ENCODE peak calls at places on chromosomes 11 and 22, in eight cellular contexts. One of them, this sample, is unnamed. For H3K27me3, the result is how much of the 10 kb centered on the place peaks cover.

GRCh38 chr22:45261407-45262088 is 20.9 kb upstream of the KIAA0930 start:
- DNase-seq in stomach: peak
- DNase-seq in suprapubic skin: no peak
- DNase-seq in transverse colon: peak
- DNase-seq in GM12878: no peak
- DNase-seq in ovary: no peak
- DNase-seq in SK-N-SH: no peak
- DNase-seq in sigmoid colon: no peak
- DNase-seq in this sample: no peak

GRCh38 chr22:29003975-29004646 is 57.5 kb downstream of the C22orf31 start:
- DNase-seq in suprapubic skin: no peak
- DNase-seq in GM12878: no peak
- DNase-seq in stomach: peak
- DNase-seq in SK-N-SH: no peak
- DNase-seq in ovary: no peak
- DNase-seq in sigmoid colon: no peak
- DNase-seq in transverse colon: no peak
- DNase-seq in this sample: no peak

GRCh38 chr11:20000393-20001134 is 159.7 kb downstream of the DBX1 start:
- DNase-seq in transverse colon: no peak
- DNase-seq in stomach: no peak
- DNase-seq in suprapubic skin: no peak
- DNase-seq in sigmoid colon: no peak
- DNase-seq in SK-N-SH: no peak
- DNase-seq in ovary: peak
- DNase-seq in GM12878: no peak
- DNase-seq in this sample: no peak

GRCh38 chr11:20931029-20931428 is 261.6 kb downstream of the NELL1 start:
- DNase-seq in suprapubic skin: no peak
- DNase-seq in SK-N-SH: no peak
- DNase-seq in sigmoid colon: no peak
- DNase-seq in GM12878: no peak
- DNase-seq in transverse colon: no peak
- DNase-seq in stomach: no peak
- DNase-seq in ovary: no peak
- DNase-seq in this sample: no peak

GRCh38 chr11:19187880-19188279 is 13.9 kb downstream of the CSRP3 start:
- DNase-seq in SK-N-SH: no peak
- DNase-seq in stomach: no peak
- DNase-seq in sigmoid colon: no peak
- DNase-seq in suprapubic skin: no peak
- DNase-seq in ovary: no peak
- DNase-seq in transverse colon: no peak
- DNase-seq in GM12878: no peak
- DNase-seq in this sample: no peak

GRCh38 chr11:65403607-65404121 is 17.2 kb downstream of the FRMD8 start:
- DNase-seq in SK-N-SH: no peak
- DNase-seq in suprapubic skin: no peak
- DNase-seq in GM12878: no peak
- DNase-seq in ovary: no peak
- DNase-seq in stomach: no peak
- DNase-seq in transverse colon: no peak
- DNase-seq in sigmoid colon: no peak
- DNase-seq in this sample: no peak

GRCh38 chr11:12173111-12173510 is 62.7 kb downstream of the MICAL2 start:
- DNase-seq in stomach: no peak
- DNase-seq in suprapubic skin: no peak
- DNase-seq in sigmoid colon: no peak
- DNase-seq in ovary: no peak
- DNase-seq in transverse colon: no peak
- DNase-seq in SK-N-SH: no peak
- DNase-seq in GM12878: no peak
- DNase-seq in this sample: no peak

GRCh38 chr11:127281534-127281933 is 281.0 kb upstream of the KIRREL3 start:
- DNase-seq in SK-N-SH: no peak
- DNase-seq in sigmoid colon: no peak
- DNase-seq in transverse colon: no peak
- DNase-seq in ovary: no peak
- DNase-seq in GM12878: no peak
- DNase-seq in suprapubic skin: no peak
- DNase-seq in stomach: no peak
- DNase-seq in this sample: no peak

GRCh38 chr11:46832511-46833214 is 13.4 kb downstream of the CKAP5 start:
- DNase-seq in GM12878: no peak
- DNase-seq in stomach: no peak
- DNase-seq in sigmoid colon: no peak
- DNase-seq in suprapubic skin: no peak
- DNase-seq in ovary: no peak
- DNase-seq in SK-N-SH: peak
- DNase-seq in transverse colon: no peak
- DNase-seq in this sample: no peak

GRCh38 chr11:108906329-108906728 is 241.5 kb downstream of the DDX10 start:
- DNase-seq in GM12878: no peak
- DNase-seq in sigmoid colon: no peak
- DNase-seq in ovary: no peak
- DNase-seq in SK-N-SH: peak
- DNase-seq in suprapubic skin: no peak
- DNase-seq in transverse colon: no peak
- DNase-seq in stomach: no peak
- DNase-seq in this sample: no peak

DNA sequence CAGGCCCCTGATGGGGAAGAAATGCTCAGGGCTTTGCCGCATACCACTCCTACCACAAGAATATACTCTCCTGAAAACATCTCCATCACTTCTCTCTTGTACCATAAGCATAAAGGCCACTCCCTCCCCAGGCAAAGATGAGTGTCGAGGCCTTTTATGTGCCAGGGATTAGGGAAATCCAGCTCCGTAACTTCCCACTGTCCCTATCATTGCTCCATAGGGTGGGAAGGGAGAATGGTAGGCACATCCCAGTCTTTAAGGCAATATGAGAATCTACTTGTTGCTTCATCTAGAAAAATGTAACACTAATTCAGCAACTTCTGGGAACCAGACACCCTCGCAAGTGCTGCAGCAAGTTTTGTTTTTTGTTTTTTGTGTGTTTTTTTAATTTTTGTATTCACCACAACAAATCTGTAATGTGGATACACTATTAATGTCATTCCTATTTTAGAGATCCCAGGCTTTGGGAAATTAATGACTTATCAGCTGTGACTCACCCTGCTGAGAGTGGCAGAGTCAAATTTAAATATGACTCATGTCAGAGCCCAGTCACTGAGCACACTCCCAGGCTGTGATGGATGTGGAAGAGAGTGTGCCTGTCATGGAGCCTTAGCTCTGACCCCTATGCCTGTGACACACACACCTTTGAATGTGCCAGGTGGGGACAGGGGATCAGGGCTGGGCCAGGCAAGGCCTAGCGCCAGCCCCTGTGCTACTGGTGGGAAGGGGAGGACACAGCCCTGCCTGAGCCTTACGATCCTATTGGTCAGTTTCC is 23.4 kb downstream of the PANX1 start:
- DNase-seq in stomach: peak
- DNase-seq in GM12878: no peak
- DNase-seq in SK-N-SH: peak
- DNase-seq in suprapubic skin: no peak
- DNase-seq in sigmoid colon: no peak
- DNase-seq in ovary: no peak
- DNase-seq in transverse colon: no peak
- DNase-seq in this sample: no peak
- TF ChIP-seq EP300 in stomach: no peak
- TF ChIP-seq EP300 in GM12878: no peak
- TF ChIP-seq EP300 in SK-N-SH: no peak
- TF ChIP-seq EP300 in suprapubic skin: no peak
- TF ChIP-seq EP300 in sigmoid colon: no peak
- TF ChIP-seq EP300 in ovary: no peak
- TF ChIP-seq EP300 in transverse colon: no peak
- TF ChIP-seq EP300 in this sample: no peak

DNA sequence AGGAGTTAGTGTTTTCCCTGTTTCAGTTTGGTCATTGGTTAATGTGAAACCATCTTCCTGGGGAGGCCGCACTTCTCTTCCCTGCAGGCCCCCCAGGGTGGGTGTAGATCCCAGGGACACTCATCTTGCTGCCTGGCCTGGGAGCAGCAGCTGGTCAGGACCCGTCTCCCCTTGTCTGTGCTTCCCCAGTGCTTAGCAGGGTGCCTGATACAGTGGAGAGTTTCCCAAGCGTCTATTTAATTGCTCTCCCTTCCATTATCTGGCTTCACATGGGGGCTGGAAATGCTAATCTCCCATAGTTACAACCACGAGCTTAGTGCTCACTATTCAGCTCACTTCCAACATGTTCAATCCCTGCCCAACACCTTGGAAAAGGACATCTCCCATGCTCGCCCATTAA is 100.5 kb downstream of the DSCAML1 start:
- DNase-seq in GM12878: no peak
- DNase-seq in suprapubic skin: no peak
- DNase-seq in ovary: no peak
- DNase-seq in stomach: no peak
- DNase-seq in transverse colon: no peak
- DNase-seq in sigmoid colon: no peak
- DNase-seq in SK-N-SH: peak
- DNase-seq in this sample: no peak
- H3K27me3 ChIP-seq in GM12878: under half
- H3K27me3 ChIP-seq in suprapubic skin: under half
- H3K27me3 ChIP-seq in ovary: under half
- H3K27me3 ChIP-seq in stomach: under half
- H3K27me3 ChIP-seq in transverse colon: under half
- H3K27me3 ChIP-seq in sigmoid colon: under half
- H3K27me3 ChIP-seq in SK-N-SH: under half
- H3K27me3 ChIP-seq in this sample: under half

GRCh38 chr22:37064553-37064952 is 13.0 kb downstream of the KCTD17 start:
- DNase-seq in GM12878: no peak
- DNase-seq in ovary: no peak
- DNase-seq in sigmoid colon: no peak
- DNase-seq in transverse colon: no peak
- DNase-seq in stomach: no peak
- DNase-seq in SK-N-SH: no peak
- DNase-seq in suprapubic skin: no peak
- DNase-seq in this sample: no peak

GRCh38 chr22:37062366-37062655 is 10.8 kb downstream of the KCTD17 start:
- DNase-seq in suprapubic skin: no peak
- DNase-seq in GM12878: no peak
- DNase-seq in transverse colon: no peak
- DNase-seq in ovary: no peak
- DNase-seq in stomach: no peak
- DNase-seq in sigmoid colon: no peak
- DNase-seq in SK-N-SH: no peak
- DNase-seq in this sample: no peak

GRCh38 chr22:37063436-37064420 is 12.2 kb downstream of the KCTD17 start:
- DNase-seq in transverse colon: peak
- DNase-seq in suprapubic skin: no peak
- DNase-seq in ovary: no peak
- DNase-seq in sigmoid colon: no peak
- DNase-seq in stomach: no peak
- DNase-seq in SK-N-SH: no peak
- DNase-seq in GM12878: no peak
- DNase-seq in this sample: no peak

GRCh38 chr22:37061611-37062365 is 10.2 kb downstream of the KCTD17 start:
- DNase-seq in suprapubic skin: no peak
- DNase-seq in transverse colon: no peak
- DNase-seq in sigmoid colon: no peak
- DNase-seq in GM12878: no peak
- DNase-seq in ovary: peak
- DNase-seq in stomach: no peak
- DNase-seq in SK-N-SH: no peak
- DNase-seq in this sample: no peak

DNA sequence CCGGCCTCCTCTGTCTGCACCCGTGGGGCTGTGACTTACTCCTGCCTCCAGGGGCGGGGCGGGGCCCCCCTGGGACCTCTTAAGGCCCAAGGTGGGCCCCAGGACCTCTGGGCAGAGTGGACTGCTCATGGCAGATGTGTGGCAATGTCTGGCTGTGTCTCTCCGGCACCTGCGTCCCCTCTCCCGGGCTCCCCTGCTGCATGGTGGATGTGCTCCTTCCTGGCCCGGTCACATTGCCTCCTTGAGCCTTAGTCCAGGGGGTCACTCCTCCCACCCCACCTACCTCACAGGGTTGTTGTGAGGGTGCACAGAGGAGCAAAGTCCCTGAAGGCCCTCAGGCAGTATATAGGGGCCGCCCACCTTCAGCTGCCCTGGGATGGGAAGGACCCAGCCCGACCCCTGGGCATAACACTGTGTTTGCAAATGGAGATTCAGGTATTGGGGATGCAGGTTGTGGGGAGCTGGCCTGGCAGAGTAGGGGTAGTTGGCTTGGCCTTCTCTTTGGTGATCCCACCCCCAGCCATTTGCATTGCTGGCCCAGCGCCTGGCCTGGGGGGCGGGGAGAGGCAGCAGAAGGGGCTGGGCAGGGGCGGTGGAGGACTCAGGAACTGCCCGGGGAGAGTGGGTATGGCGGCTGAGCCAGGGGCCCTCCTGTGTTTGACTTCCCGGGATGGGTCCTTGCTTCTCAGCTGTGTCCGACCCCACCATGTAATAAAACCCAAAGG is 11.3 kb downstream of the KCTD17 start:
- DNase-seq in suprapubic skin: no peak
- DNase-seq in transverse colon: no peak
- DNase-seq in GM12878: no peak
- DNase-seq in ovary: no peak
- DNase-seq in sigmoid colon: no peak
- DNase-seq in SK-N-SH: no peak
- DNase-seq in stomach: no peak
- DNase-seq in this sample: no peak
- TF ChIP-seq EP300 in suprapubic skin: no peak
- TF ChIP-seq EP300 in transverse colon: no peak
- TF ChIP-seq EP300 in GM12878: no peak
- TF ChIP-seq EP300 in ovary: no peak
- TF ChIP-seq EP300 in sigmoid colon: no peak
- TF ChIP-seq EP300 in SK-N-SH: no peak
- TF ChIP-seq EP300 in stomach: no peak
- TF ChIP-seq EP300 in this sample: no peak

GRCh38 chr11:120814531-120815259 is 209.2 kb upstream of the TBCEL start:
- DNase-seq in transverse colon: no peak
- DNase-seq in sigmoid colon: no peak
- DNase-seq in SK-N-SH: no peak
- DNase-seq in stomach: no peak
- DNase-seq in suprapubic skin: no peak
- DNase-seq in ovary: no peak
- DNase-seq in GM12878: no peak
- DNase-seq in this sample: no peak

GRCh38 chr11:120816711-120817110 is 207.2 kb upstream of the TBCEL start:
- DNase-seq in GM12878: no peak
- DNase-seq in suprapubic skin: no peak
- DNase-seq in transverse colon: no peak
- DNase-seq in ovary: no peak
- DNase-seq in SK-N-SH: no peak
- DNase-seq in stomach: no peak
- DNase-seq in sigmoid colon: no peak
- DNase-seq in this sample: no peak

GRCh38 chr11:120815260-120816100 is 208.4 kb upstream of the TBCEL start:
- DNase-seq in GM12878: no peak
- DNase-seq in stomach: no peak
- DNase-seq in transverse colon: no peak
- DNase-seq in sigmoid colon: no peak
- DNase-seq in ovary: no peak
- DNase-seq in SK-N-SH: no peak
- DNase-seq in suprapubic skin: no peak
- DNase-seq in this sample: no peak

GRCh38 chr11:120817131-120817530 is 206.8 kb upstream of the TBCEL start:
- DNase-seq in GM12878: no peak
- DNase-seq in suprapubic skin: no peak
- DNase-seq in sigmoid colon: no peak
- DNase-seq in ovary: no peak
- DNase-seq in stomach: no peak
- DNase-seq in transverse colon: peak
- DNase-seq in SK-N-SH: peak
- DNase-seq in this sample: no peak

GRCh38 chr11:120816176-120816575 is 207.7 kb upstream of the TBCEL start:
- DNase-seq in suprapubic skin: no peak
- DNase-seq in GM12878: no peak
- DNase-seq in stomach: no peak
- DNase-seq in transverse colon: no peak
- DNase-seq in sigmoid colon: no peak
- DNase-seq in SK-N-SH: no peak
- DNase-seq in ovary: no peak
- DNase-seq in this sample: no peak
- H3K27me3 ChIP-seq in suprapubic skin: under half
- H3K27me3 ChIP-seq in GM12878: under half
- H3K27me3 ChIP-seq in stomach: under half
- H3K27me3 ChIP-seq in transverse colon: under half
- H3K27me3 ChIP-seq in sigmoid colon: under half
- H3K27me3 ChIP-seq in SK-N-SH: under half
- H3K27me3 ChIP-seq in ovary: under half
- H3K27me3 ChIP-seq in this sample: under half